ENCODE peak calls at places on chromosomes 12 and 14, in six cellular contexts. U is psoas muscle, Q is K562, O is body of pancreas, M is neural progenitor cell, A is tibial artery. T is an unnamed sample.

GRCh38 chr12:40691913-40692616 is at the start of gene CNTN1:
- DNase-seq in U (peak; percentile 30), Q (peak; percentile 1), O (peak; percentile 42), M (peak; percentile 95), A (peak; percentile 28), T (peak; percentile 26)

GRCh38 chr14:35932136-35932535 is 106.0 kb downstream of the BRMS1L start:
- DNase-seq in U (no peak), Q (no peak), O (no peak), M (no peak), A (no peak), T (no peak)

GRCh38 chr12:25585021-25585523 is 32.0 kb upstream of the LMNTD1 start:
- DNase-seq in U (no peak), Q (no peak), O (peak; percentile 21), M (no peak), A (peak; percentile 68), T (no peak)

GRCh38 chr14:36935976-36936678 is 236.3 kb downstream of the SLC25A21 start:
- DNase-seq in U (no peak), Q (no peak), O (no peak), M (peak; percentile 9), A (no peak), T (no peak)

GRCh38 chr14:85090681-85091080 is 439.3 kb upstream of the FLRT2 start:
- DNase-seq in U (no peak), Q (no peak), O (no peak), M (no peak), A (no peak), T (no peak)

GRCh38 chr14:95106966-95107365 is 50.4 kb downstream of the DICER1 start:
- DNase-seq in U (no peak), Q (no peak), O (no peak), M (no peak), A (no peak), T (no peak)

GRCh38 chr14:53683229-53683628 is 273.4 kb downstream of the BMP4 start:
- DNase-seq in U (no peak), Q (no peak), O (no peak), M (no peak), A (no peak), T (no peak)

GRCh38 chr12:27969901-27970390 is 2.6 kb downstream of the PTHLH start:
- DNase-seq in U (peak; percentile 31), Q (peak; percentile 85), O (peak; percentile 74), M (peak; percentile 90), A (peak; percentile 45), T (peak; percentile 70)

GRCh38 chr14:32075636-32076277 is 1.3 kb upstream of the ARHGAP5 start:
- DNase-seq in U (no peak), Q (peak; percentile 23), O (peak; percentile 65), M (peak; percentile 52), A (peak; percentile 59), T (peak; percentile 44)

GRCh38 chr14:69244946-69245345 is 15.0 kb upstream of the GALNT16 start:
- DNase-seq in U (no peak), Q (no peak), O (no peak), M (no peak), A (no peak), T (no peak)

GRCh38 chr14:69247691-69248440 is 12.1 kb upstream of the GALNT16 start:
- DNase-seq in U (peak; percentile 46), Q (no peak), O (no peak), M (no peak), A (peak; percentile 77), T (no peak)

GRCh38 chr14:69249603-69250002 is 10.4 kb upstream of the GALNT16 start:
- DNase-seq in U (no peak), Q (no peak), O (no peak), M (no peak), A (no peak), T (no peak)

GRCh38 chr14:69242311-69243224 is 17.4 kb upstream of the GALNT16 start:
- DNase-seq in U (no peak), Q (peak; percentile 59), O (peak; percentile 68), M (peak; percentile 66), A (peak; percentile 61), T (peak; percentile 63)

GRCh38 chr14:69246331-69246730 is 13.6 kb upstream of the GALNT16 start:
- DNase-seq in U (no peak), Q (no peak), O (no peak), M (peak; percentile 11), A (no peak), T (no peak)
- H3K4me3 ChIP-seq in U (no peak overlapping the region), Q (no peak overlapping the region), O (no peak overlapping the region), M (no peak overlapping the region), A (no peak overlapping the region), T (no peak overlapping the region)

DNA sequence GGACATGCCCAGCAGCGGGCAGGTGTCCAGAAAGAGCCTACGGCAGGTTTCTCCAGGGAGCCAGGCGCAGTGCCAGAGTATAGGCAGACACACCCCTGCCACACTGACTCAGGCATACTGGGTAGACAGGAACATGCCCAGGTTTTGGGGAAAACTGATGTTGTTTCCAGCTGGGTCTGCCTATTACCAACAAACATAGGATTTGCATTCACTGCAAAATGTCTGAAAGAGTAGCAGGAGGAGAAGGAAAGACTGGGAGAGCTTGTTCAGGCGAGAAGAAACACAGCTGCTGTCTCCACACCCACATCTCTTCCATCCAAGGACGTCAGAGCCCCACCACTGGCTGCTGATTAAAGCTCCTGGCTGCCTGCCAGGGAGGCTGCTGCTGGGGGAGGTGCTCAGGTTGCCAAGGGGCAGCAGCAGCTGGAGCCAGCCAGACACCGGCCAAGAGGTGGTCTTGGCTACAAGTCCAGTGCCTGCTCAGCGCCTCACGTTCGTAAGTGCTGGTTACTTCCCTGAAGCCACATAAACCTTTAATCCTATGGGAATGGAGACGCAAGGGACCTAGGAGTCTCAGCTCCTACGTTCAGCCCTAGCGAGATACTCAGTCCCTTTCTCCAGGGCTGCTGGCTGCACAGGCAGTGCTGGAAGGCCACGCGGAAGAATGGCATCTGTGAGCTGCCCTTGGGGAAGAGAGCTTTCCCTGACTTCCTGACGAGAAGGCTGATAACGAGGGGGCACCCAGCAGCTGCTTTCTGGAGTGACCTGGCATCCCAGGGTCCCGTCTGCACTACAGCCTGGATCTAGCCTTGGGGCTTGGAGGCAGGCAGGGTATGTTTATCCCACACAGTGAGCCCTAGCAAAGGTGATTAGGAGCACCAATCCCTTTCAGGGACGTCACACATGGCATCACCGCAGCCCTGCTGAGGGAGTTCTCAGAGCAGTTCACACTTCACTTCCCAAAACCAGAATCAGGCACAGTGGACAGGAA is 58.1 kb downstream of the PLEKHG3 start:
- DNase-seq in U (peak; percentile 80), Q (peak; percentile 83), O (peak; percentile 82), M (peak; percentile 53), A (peak; percentile 72), T (peak; percentile 24)
- H3K4me1 ChIP-seq in U (peaks cover 42% of the 10 kb centered on the region), Q (peaks cover 12% of the 10 kb centered on the region), O (peaks cover 58% of the 10 kb centered on the region), M (peaks cover 51% of the 10 kb centered on the region), A (peaks cover 52% of the 10 kb centered on the region), T (peaks cover 7% of the 10 kb centered on the region)

GRCh38 chr12:55034218-55034617 is 14.4 kb downstream of the NEUROD4 start:
- DNase-seq in U (no peak), Q (no peak), O (no peak), M (no peak), A (no peak), T (no peak)
- H3K27me3 ChIP-seq in U (peaks cover 4% of the 10 kb centered on the region), Q (peaks cover 10% of the 10 kb centered on the region), O (no peaks in the 10 kb centered on the region), M (no peaks in the 10 kb centered on the region), A (no peaks in the 10 kb centered on the region), T (peaks cover 6% of the 10 kb centered on the region)

GRCh38 chr12:132475304-132476037 is 14.5 kb upstream of the FBRSL1 start:
- DNase-seq in U (no peak), Q (no peak), O (no peak), M (no peak), A (no peak), T (no peak)

GRCh38 chr12:132477009-132477702 is 12.8 kb upstream of the FBRSL1 start:
- DNase-seq in U (no peak), Q (no peak), O (no peak), M (no peak), A (no peak), T (no peak)

GRCh38 chr12:132476421-132476820 is 13.5 kb upstream of the FBRSL1 start:
- DNase-seq in U (no peak), Q (no peak), O (no peak), M (no peak), A (no peak), T (no peak)

GRCh38 chr12:132474237-132474741 is 15.7 kb upstream of the FBRSL1 start:
- DNase-seq in U (peak; percentile 12), Q (no peak), O (no peak), M (no peak), A (no peak), T (no peak)

GRCh38 chr12:132476038-132476414 is 13.9 kb upstream of the FBRSL1 start:
- DNase-seq in U (no peak), Q (no peak), O (no peak), M (no peak), A (no peak), T (no peak)
- H3K4me3 ChIP-seq in U (no peak overlapping the region), Q (no peak overlapping the region), O (no peak overlapping the region), M (no peak overlapping the region), A (no peak overlapping the region), T (no peak overlapping the region)

GRCh38 chr14:55451950-55452349 is 11.5 kb upstream of the TBPL2 start:
- DNase-seq in U (no peak), Q (no peak), O (no peak), M (no peak), A (no peak), T (no peak)
- H3K4me1 ChIP-seq in U (no peaks in the 10 kb centered on the region), Q (peaks cover 6% of the 10 kb centered on the region), O (peaks cover 32% of the 10 kb centered on the region), M (peaks cover 12% of the 10 kb centered on the region), A (no peaks in the 10 kb centered on the region), T (peaks cover 18% of the 10 kb centered on the region)

DNA sequence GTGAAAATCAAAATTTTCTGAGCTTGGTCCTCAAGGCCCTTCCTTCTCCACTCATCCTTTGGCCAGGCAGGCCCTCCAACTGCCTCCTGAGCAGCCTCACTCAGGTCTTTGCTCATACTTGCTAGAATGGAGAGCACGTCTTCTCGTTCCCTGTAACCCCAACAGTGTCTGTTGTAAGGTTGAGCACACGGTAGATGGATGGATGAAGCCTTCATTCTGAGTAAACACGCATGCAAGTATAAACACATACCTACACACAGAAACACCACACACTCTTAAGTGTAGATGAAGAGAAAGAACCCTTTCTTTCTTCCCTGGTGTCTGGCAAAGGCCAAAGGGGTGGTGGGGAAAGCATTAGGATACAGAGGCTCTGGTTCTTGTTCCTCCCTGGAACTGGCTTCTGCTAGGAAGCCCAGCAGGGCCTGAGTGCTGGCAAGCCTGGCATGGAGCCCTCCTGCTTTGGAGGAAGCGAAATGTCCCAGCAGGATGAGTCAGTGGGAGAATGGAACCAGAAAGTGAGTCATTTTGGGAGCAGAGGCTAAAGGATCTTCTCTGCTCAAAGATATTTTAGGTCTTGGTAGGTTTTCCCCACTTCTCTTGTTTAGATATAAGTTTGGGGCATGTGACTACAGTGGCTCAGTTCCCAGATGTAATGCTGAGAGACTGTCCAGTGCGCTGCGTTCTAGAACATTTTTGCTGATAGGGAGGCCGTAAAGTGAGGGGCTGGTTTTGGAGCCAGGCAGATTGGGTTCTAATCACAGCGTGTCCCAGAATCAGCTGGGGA is 127.4 kb downstream of the CACNA1C start:
- DNase-seq in U (peak; percentile 76), Q (no peak), O (peak; percentile 22), M (no peak), A (peak; percentile 84), T (no peak)
- H3K27me3 ChIP-seq in U (peaks cover 19% of the 10 kb centered on the region), Q (peaks cover 44% of the 10 kb centered on the region), O (no peaks in the 10 kb centered on the region), M (no peaks in the 10 kb centered on the region), A (no peaks in the 10 kb centered on the region), T (peaks cover 3% of the 10 kb centered on the region)

GRCh38 chr14:26204954-26205479 is 392.8 kb downstream of the NOVA1 start:
- DNase-seq in U (peak; percentile 52), Q (no peak), O (peak; percentile 26), M (peak; percentile 80), A (peak; percentile 21), T (peak; percentile 68)

GRCh38 chr14:26200675-26201074 is 397.2 kb downstream of the NOVA1 start:
- DNase-seq in U (no peak), Q (no peak), O (no peak), M (no peak), A (no peak), T (no peak)

GRCh38 chr14:26206640-26207039 is 391.2 kb downstream of the NOVA1 start:
- DNase-seq in U (no peak), Q (no peak), O (no peak), M (no peak), A (no peak), T (no peak)

GRCh38 chr14:26199599-26200370 is 398.0 kb downstream of the NOVA1 start:
- DNase-seq in U (no peak), Q (no peak), O (no peak), M (no peak), A (no peak), T (no peak)

GRCh38 chr14:26204362-26204953 is 393.4 kb downstream of the NOVA1 start:
- DNase-seq in U (no peak), Q (no peak), O (no peak), M (peak; percentile 53), A (no peak), T (no peak)
- H3K4me3 ChIP-seq in U (peak overlapping the region; percentile 52), Q (no peak overlapping the region), O (no peak overlapping the region), M (peak overlapping the region; percentile 53), A (peak overlapping the region; percentile 56), T (peak overlapping the region; percentile 31)

T was measured in HAP-1.